ENCODE peak calls at places on chromosomes 13 and 19, in ten cellular contexts. J is thoracic aorta; F is CD4-positive, alpha-beta T cell; Q is effector memory CD4-positive, alpha-beta T cell; H is CD4-positive, alpha-beta memory T cell; B is IMR-90; P is AG04450; O is transverse colon; C is naive thymus-derived CD4-positive, alpha-beta T cell; E is SK-N-SH. R is an unnamed sample. For H3K27me3, the result is how much of the 10 kb centered on the place peaks cover.

GRCh38 chr19:5487222-5487621 is 32.0 kb downstream of the ZNRF4 start:
- DNase-seq in J (no peak), F (no peak), Q (no peak), H (no peak), B (no peak), P (no peak), O (no peak), C (no peak), E (no peak), R (no peak)

GRCh38 chr13:78137404-78138142 is 218.9 kb upstream of the EDNRB start:
- DNase-seq in J (no peak), F (no peak), Q (no peak), H (peak), B (peak), P (peak), O (no peak), C (peak), E (peak), R (no peak)

GRCh38 chr19:5231857-5232503 is 108.6 kb downstream of the PTPRS start:
- DNase-seq in J (no peak), F (no peak), Q (no peak), H (no peak), B (no peak), P (no peak), O (no peak), C (no peak), E (no peak), R (no peak)

GRCh38 chr19:1000095-1000494 is at the start of gene GRIN3B:
- DNase-seq in J (no peak), F (peak), Q (peak), H (peak), B (peak), P (no peak), O (peak), C (peak), E (peak), R (peak)

GRCh38 chr19:12365372-12366162 is at the start of gene ZNF442:
- DNase-seq in J (peak), F (peak), Q (peak), H (peak), B (peak), P (peak), O (peak), C (peak), E (peak), R (peak)

GRCh38 chr19:37953125-37953524 is 46.1 kb downstream of the SIPA1L3 start:
- DNase-seq in J (no peak), F (no peak), Q (no peak), H (no peak), B (no peak), P (no peak), O (no peak), C (no peak), E (no peak), R (no peak)

GRCh38 chr13:23386533-23386932 is 47.0 kb downstream of the SACS start:
- DNase-seq in J (no peak), F (no peak), Q (no peak), H (no peak), B (no peak), P (no peak), O (no peak), C (no peak), E (no peak), R (no peak)

GRCh38 chr19:23222998-23223652 is 27.1 kb downstream of the ZNF724 start:
- DNase-seq in J (no peak), F (no peak), Q (no peak), H (no peak), B (no peak), P (no peak), O (no peak), C (no peak), E (no peak), R (no peak)

GRCh38 chr19:51573331-51573730 is 2.2 kb downstream of the ZNF175 start:
- DNase-seq in J (no peak), F (no peak), Q (no peak), H (no peak), B (peak), P (no peak), O (no peak), C (no peak), E (no peak), R (no peak)

GRCh38 chr13:110340812-110341444 is 33.8 kb downstream of the COL4A2 start:
- DNase-seq in J (peak), F (peak), Q (no peak), H (peak), B (peak), P (no peak), O (peak), C (peak), E (no peak), R (no peak)

GRCh38 chr13:75643693-75644092 is 7.6 kb downstream of the LMO7 start:
- DNase-seq in J (no peak), F (no peak), Q (no peak), H (no peak), B (no peak), P (no peak), O (no peak), C (no peak), E (no peak), R (no peak)

GRCh38 chr19:50921391-50922315 is 10.5 kb upstream of the KLK4 start:
- DNase-seq in J (no peak), F (no peak), Q (no peak), H (no peak), B (no peak), P (no peak), O (no peak), C (no peak), E (no peak), R (no peak)

GRCh38 chr19:55642153-55643002 is 1.1 kb upstream of the ZNF581 start:
- DNase-seq in J (no peak), F (peak), Q (no peak), H (no peak), B (no peak), P (no peak), O (peak), C (peak), E (peak), R (peak)

GRCh38 chr13:20475927-20476691 is 49.5 kb downstream of the CRYL1 start:
- DNase-seq in J (no peak), F (peak), Q (peak), H (peak), B (no peak), P (no peak), O (peak), C (peak), E (no peak), R (peak)

GRCh38 chr19:890831-891230 is 2.2 kb downstream of the MED16 start:
- DNase-seq in J (no peak), F (no peak), Q (no peak), H (no peak), B (no peak), P (no peak), O (no peak), C (no peak), E (no peak), R (no peak)

GRCh38 chr13:54742984-54743383 is 1714.4 kb downstream of the OLFM4 start:
- DNase-seq in J (no peak), F (no peak), Q (no peak), H (no peak), B (no peak), P (no peak), O (no peak), C (no peak), E (no peak), R (no peak)

GRCh38 chr19:2796659-2797266 is 11.5 kb downstream of the THOP1 start:
- DNase-seq in J (no peak), F (no peak), Q (no peak), H (no peak), B (no peak), P (no peak), O (no peak), C (no peak), E (no peak), R (no peak)

GRCh38 chr19:18733196-18733647 is 49.7 kb downstream of the CRTC1 start:
- DNase-seq in J (no peak), F (no peak), Q (no peak), H (no peak), B (peak), P (peak), O (peak), C (no peak), E (peak), R (no peak)

GRCh38 chr19:33340991-33341390 is 32.5 kb upstream of the CEBPG start:
- DNase-seq in J (no peak), F (no peak), Q (no peak), H (no peak), B (no peak), P (no peak), O (no peak), C (no peak), E (no peak), R (no peak)
- H3K27me3 ChIP-seq in J (under half), F (under half), Q (under half), H (under half), B (under half), P (under half), O (under half), C (under half), E (under half), R (under half)

GRCh38 chr19:49441210-49441959 is at the start of gene SLC17A7:
- DNase-seq in J (no peak), F (no peak), Q (peak), H (no peak), B (no peak), P (no peak), O (peak), C (no peak), E (peak), R (no peak)

GRCh38 chr19:49442354-49442753 is 1.0 kb upstream of the SLC17A7 start:
- DNase-seq in J (no peak), F (no peak), Q (no peak), H (no peak), B (no peak), P (no peak), O (peak), C (no peak), E (no peak), R (no peak)

GRCh38 chr19:49441960-49442350 is 628 bp upstream of the SLC17A7 start:
- DNase-seq in J (no peak), F (no peak), Q (no peak), H (no peak), B (no peak), P (no peak), O (no peak), C (no peak), E (peak), R (no peak)

GRCh38 chr19:49439841-49440240 is 1.5 kb downstream of the SLC17A7 start:
- DNase-seq in J (no peak), F (no peak), Q (no peak), H (no peak), B (no peak), P (no peak), O (no peak), C (no peak), E (no peak), R (no peak)

GRCh38 chr19:49440439-49441209 is 703 bp downstream of the SLC17A7 start:
- DNase-seq in J (no peak), F (no peak), Q (no peak), H (no peak), B (no peak), P (no peak), O (no peak), C (no peak), E (no peak), R (no peak)
- H3K27me3 ChIP-seq in J (under half), F (half or more), Q (half or more), H (half or more), B (half or more), P (half or more), O (half or more), C (under half), E (half or more), R (half or more)

DNA sequence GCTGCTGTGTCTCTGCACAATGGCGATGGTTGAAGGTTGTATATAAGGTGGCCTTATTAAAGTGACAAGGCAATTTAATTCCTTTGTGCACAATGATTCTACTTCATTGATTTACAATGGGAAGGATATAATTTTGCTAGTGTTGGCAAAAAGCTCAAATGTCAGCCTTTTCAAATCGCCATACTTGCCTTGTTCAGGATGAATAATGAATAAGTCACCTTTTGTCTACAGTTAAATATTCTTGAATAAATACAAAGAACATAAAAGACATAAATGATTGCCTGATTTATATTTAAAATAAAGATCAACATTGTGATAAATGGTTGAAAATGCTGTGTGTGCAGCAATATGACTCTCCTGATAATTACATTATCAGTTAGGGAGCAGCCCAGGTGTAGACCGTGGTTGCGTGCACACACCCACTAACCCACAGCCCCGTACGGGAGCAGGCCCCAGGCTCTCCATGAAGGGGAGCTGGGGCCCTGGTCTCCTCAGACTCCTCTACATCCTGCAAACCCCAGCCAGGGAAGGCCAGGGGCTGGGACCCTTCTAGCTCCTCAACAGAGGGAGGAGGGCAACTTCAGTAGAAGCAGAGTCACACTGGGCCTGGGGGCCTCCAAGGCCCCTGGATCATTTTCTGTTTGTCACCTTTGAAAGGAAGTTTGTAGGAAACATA is 64.9 kb downstream of the TEX29 start:
- DNase-seq in J (no peak), F (no peak), Q (no peak), H (no peak), B (no peak), P (no peak), O (no peak), C (no peak), E (no peak), R (no peak)
- H3K27me3 ChIP-seq in J (under half), F (under half), Q (under half), H (under half), B (under half), P (under half), O (under half), C (under half), E (under half), R (under half)

GRCh38 chr19:54255105-54255775 is 1.8 kb downstream of the LILRB5 start:
- DNase-seq in J (no peak), F (no peak), Q (no peak), H (no peak), B (no peak), P (no peak), O (no peak), C (no peak), E (no peak), R (no peak)
- H3K27me3 ChIP-seq in J (under half), F (under half), Q (under half), H (under half), B (under half), P (under half), O (under half), C (under half), E (half or more), R (under half)

GRCh38 chr13:45004096-45004495 is 14.8 kb downstream of the GPALPP1 start:
- DNase-seq in J (no peak), F (no peak), Q (no peak), H (no peak), B (no peak), P (no peak), O (no peak), C (no peak), E (no peak), R (no peak)
- H3K27me3 ChIP-seq in J (under half), F (under half), Q (under half), H (under half), B (under half), P (under half), O (under half), C (under half), E (under half), R (under half)

GRCh38 chr13:84864341-84864740 is 934.9 kb downstream of the SLITRK6 start:
- DNase-seq in J (no peak), F (no peak), Q (no peak), H (no peak), B (no peak), P (no peak), O (no peak), C (no peak), E (no peak), R (no peak)
- H3K27me3 ChIP-seq in J (under half), F (under half), Q (under half), H (under half), B (under half), P (under half), O (under half), C (under half), E (under half), R (under half)

DNA sequence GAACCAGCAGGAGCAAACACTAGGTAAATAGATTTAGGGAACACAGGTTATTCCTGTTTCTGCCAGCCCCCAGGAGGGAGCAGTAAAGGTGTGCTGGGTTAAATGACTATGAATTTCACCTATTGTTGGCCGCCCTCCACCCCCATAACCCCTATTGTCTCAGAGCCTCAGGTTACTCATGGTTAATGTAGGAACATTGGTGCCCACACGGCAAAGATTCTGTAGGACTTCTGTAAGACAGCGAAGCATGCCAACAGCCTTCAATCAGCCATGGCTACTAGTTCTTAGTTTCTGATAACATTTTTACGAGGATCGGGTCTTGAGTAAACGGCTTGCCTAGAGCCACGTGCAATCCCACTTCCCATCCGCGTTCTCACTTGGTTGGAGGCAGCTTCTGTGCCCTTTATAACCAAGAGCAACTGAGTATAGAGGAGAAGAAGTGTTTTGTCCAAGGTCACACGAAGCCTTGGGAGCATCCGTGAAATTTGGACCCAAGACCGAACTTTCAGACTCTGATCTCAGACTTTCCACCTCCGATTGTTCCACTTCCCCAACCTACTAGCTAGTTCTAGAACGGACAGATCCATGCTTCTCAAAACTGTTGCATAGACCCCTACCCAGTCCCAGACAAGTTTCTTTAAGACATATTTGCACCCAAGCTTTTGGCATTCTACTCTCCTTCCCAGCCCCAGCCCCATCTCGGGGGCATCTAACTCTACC is 5.1 kb upstream of the CACNG8 start:
- DNase-seq in J (no peak), F (no peak), Q (no peak), H (no peak), B (no peak), P (no peak), O (no peak), C (no peak), E (no peak), R (no peak)
- H3K27me3 ChIP-seq in J (under half), F (half or more), Q (under half), H (under half), B (under half), P (under half), O (half or more), C (under half), E (under half), R (under half)

GRCh38 chr13:95915102-95915501 is 138.1 kb downstream of the UGGT2 start:
- DNase-seq in J (no peak), F (no peak), Q (no peak), H (no peak), B (no peak), P (no peak), O (no peak), C (no peak), E (no peak), R (no peak)
- H3K27me3 ChIP-seq in J (under half), F (under half), Q (under half), H (under half), B (under half), P (under half), O (under half), C (under half), E (under half), R (under half)

DNA sequence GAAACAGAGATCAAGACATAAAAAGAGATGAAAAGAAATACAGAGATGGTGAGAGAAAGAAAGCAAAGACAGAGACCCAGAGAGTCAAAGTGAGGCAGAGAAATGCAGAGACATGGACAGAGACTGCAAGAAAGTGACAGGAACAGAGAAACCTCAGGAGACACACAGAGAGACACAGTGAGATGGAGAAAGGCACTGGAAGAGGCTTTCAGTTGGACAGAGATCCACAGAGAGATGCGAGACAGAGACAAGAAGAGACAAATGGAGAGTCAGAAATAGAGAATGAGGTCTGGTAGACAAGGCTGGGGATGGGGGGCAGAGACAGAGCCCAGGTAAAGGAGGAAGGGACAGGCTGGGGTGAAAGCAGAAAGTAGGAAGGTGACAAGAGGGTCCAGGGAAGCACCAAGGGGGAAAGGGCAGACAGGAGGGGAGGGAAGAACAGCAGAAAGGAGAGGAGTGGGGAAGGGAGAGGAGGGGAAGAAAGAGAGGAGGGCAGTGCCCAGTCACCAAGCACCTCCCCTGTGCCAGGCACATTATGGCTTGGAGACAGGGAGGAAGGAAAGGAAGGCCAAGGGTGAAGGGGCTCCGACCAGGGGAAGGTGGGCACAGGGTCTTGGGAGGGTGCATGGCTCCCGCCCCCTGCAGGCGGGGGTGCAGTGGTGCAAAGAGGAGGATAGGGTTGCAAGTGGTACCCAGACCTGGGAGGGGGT is 38.5 kb downstream of the DEDD2 start:
- DNase-seq in J (no peak), F (no peak), Q (no peak), H (no peak), B (no peak), P (no peak), O (no peak), C (no peak), E (peak), R (no peak)
- H3K27me3 ChIP-seq in J (under half), F (under half), Q (under half), H (under half), B (half or more), P (half or more), O (half or more), C (under half), E (under half), R (under half)

DNA sequence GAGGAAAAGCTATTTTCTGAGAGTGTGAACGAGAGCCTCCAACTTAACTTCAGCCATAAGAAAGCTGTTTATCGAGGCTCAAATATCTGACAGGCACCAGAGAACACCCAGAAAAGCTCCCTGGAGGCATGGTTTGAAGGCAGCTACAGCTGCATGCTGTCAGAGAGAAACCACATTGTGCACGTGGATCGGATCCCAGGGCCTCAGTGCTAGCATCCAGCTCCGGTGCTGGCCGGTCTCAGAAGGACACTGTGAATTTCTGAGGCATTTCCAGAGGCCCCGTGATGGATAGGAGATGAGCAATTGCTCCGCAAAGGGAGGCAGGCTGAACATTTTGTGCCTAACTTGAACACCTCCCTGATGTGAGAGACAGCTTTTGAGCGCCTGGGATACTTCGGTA is 315.7 kb downstream of the FGF9 start:
- DNase-seq in J (no peak), F (no peak), Q (no peak), H (no peak), B (peak), P (no peak), O (peak), C (no peak), E (no peak), R (no peak)
- H3K27me3 ChIP-seq in J (under half), F (under half), Q (under half), H (under half), B (under half), P (under half), O (under half), C (under half), E (under half), R (under half)